ENCODE peak calls at places on chromosomes 16 and 17, in five cellular contexts. B, S, Q, H and R are unnamed samples. For H3K4me1, the result is how much of the 10 kb centered on the place peaks cover.

GRCh38 chr16:67966549-67967182 is 1.8 kb downstream of the SLC12A4 start:
- DNase-seq in B (no peak), S (peak), Q (peak), H (no peak), R (peak)

GRCh38 chr17:19948100-19948943 is 29.3 kb downstream of the AKAP10 start:
- DNase-seq in B (no peak), S (no peak), Q (no peak), H (no peak), R (no peak)

GRCh38 chr16:50006954-50007353 is 18.1 kb upstream of the CNEP1R1 start:
- DNase-seq in B (no peak), S (no peak), Q (no peak), H (no peak), R (no peak)

GRCh38 chr17:65100316-65101140 is 36.6 kb upstream of the RGS9 start:
- DNase-seq in B (peak), S (peak), Q (peak), H (peak), R (peak)

GRCh38 chr17:55762086-55762858 is 11.4 kb downstream of the PCTP start:
- DNase-seq in B (no peak), S (no peak), Q (no peak), H (no peak), R (no peak)

GRCh38 chr16:82088483-82088882 is 53.4 kb downstream of the HSD17B2 start:
- DNase-seq in B (no peak), S (no peak), Q (no peak), H (no peak), R (no peak)

GRCh38 chr17:75875182-75875939 is 3.0 kb downstream of the TRIM47 start:
- DNase-seq in B (no peak), S (peak), Q (no peak), H (no peak), R (no peak)

GRCh38 chr16:89925596-89926079 is 2.5 kb downstream of the TUBB3 start:
- DNase-seq in B (peak), S (no peak), Q (peak), H (no peak), R (no peak)

GRCh38 chr16:81405702-81406113 is 38.9 kb upstream of the CMIP start:
- DNase-seq in B (no peak), S (no peak), Q (peak), H (no peak), R (no peak)

GRCh38 chr17:60390881-60391418 is 983 bp downstream of the USP32 start:
- DNase-seq in B (peak), S (no peak), Q (no peak), H (peak), R (no peak)

GRCh38 chr16:89921699-89922476 is 1.3 kb upstream of the TUBB3 start:
- DNase-seq in B (peak), S (peak), Q (peak), H (no peak), R (peak)

GRCh38 chr17:82098939-82099765 is 1.1 kb upstream of the FASN start:
- DNase-seq in B (no peak), S (peak), Q (peak), H (peak), R (no peak)

GRCh38 chr16:11094075-11094593 is 149.8 kb downstream of the CLEC16A start:
- DNase-seq in B (no peak), S (no peak), Q (no peak), H (no peak), R (no peak)

GRCh38 chr17:80785477-80786178 is 206.0 kb upstream of the CHMP6 start:
- DNase-seq in B (no peak), S (no peak), Q (no peak), H (peak), R (no peak)

GRCh38 chr17:49035470-49036269 is 38.5 kb downstream of the IGF2BP1 start:
- DNase-seq in B (peak), S (no peak), Q (peak), H (no peak), R (peak)

GRCh38 chr17:379531-380200 is 27.1 kb upstream of the RPH3AL start:
- DNase-seq in B (no peak), S (no peak), Q (no peak), H (no peak), R (no peak)

GRCh38 chr16:69408451-69408850 is 16.0 kb upstream of the CYB5B start:
- DNase-seq in B (no peak), S (peak), Q (no peak), H (no peak), R (no peak)

GRCh38 chr17:81221371-81221841 is 1.4 kb downstream of the CEP131 start:
- DNase-seq in B (no peak), S (no peak), Q (peak), H (no peak), R (no peak)

GRCh38 chr16:58384437-58385055 is 7.7 kb upstream of the GINS3 start:
- DNase-seq in B (no peak), S (no peak), Q (no peak), H (no peak), R (no peak)

GRCh38 chr17:4899341-4900230 is at the start of gene C17orf107:
- DNase-seq in B (no peak), S (peak), Q (peak), H (peak), R (peak)

GRCh38 chr17:28865946-28866752 is 11.3 kb downstream of the ERAL1 start:
- DNase-seq in B (no peak), S (no peak), Q (no peak), H (no peak), R (no peak)

GRCh38 chr17:50053654-50053960 is 2.3 kb upstream of the ITGA3 start:
- DNase-seq in B (no peak), S (no peak), Q (no peak), H (no peak), R (no peak)

GRCh38 chr16:71807905-71808592 is 585 bp downstream of the AP1G1 start:
- DNase-seq in B (peak), S (peak), Q (peak), H (no peak), R (no peak)

GRCh38 chr17:37607637-37608368 is 1.4 kb downstream of the SYNRG start:
- DNase-seq in B (no peak), S (no peak), Q (no peak), H (peak), R (no peak)

GRCh38 chr17:40309938-40310510 is 1.0 kb downstream of the RARA start:
- DNase-seq in B (peak), S (peak), Q (no peak), H (no peak), R (no peak)

GRCh38 chr17:31249742-31250141 is 47.3 kb downstream of the OMG start:
- DNase-seq in B (no peak), S (no peak), Q (peak), H (no peak), R (no peak)

GRCh38 chr17:28227278-28228108 is 91.5 kb upstream of the TMEM97 start:
- DNase-seq in B (peak), S (no peak), Q (peak), H (no peak), R (no peak)

GRCh38 chr17:28272166-28272565 is 46.8 kb upstream of the TMEM97 start:
- DNase-seq in B (no peak), S (no peak), Q (no peak), H (no peak), R (no peak)

GRCh38 chr16:67188798-67189197 is 1.1 kb downstream of the EXOC3L1 start:
- DNase-seq in B (no peak), S (no peak), Q (no peak), H (no peak), R (no peak)

DNA sequence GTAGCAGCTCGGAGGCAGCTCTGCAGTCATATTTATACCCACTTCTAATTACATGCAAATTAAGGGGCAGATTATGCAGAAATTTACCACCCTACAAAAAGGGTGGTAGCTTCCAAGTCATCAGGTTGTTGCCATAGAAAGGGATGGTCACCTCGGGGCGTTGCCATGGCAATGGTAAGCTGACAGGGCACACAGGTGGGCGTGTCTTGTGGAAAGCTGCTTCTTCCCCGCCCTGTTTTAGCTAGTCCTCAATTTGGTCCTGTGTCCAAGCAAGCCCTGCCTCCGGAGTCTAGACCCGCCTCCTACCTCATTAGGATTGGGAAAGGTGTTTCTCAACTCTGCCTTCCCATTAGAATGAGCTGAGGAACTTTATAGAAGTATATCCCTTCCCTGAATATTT is 98.7 kb downstream of the HS3ST2 start:
- DNase-seq in B (no peak), S (no peak), Q (peak), H (no peak), R (no peak)
- H3K4me1 ChIP-seq in B (under half), S (under half), Q (under half), H (under half), R (under half)

GRCh38 chr17:2195729-2196128 is 107.9 kb downstream of the SMG6 start:
- DNase-seq in B (no peak), S (no peak), Q (no peak), H (no peak), R (no peak)

GRCh38 chr17:2202302-2202995 is 101.1 kb downstream of the SMG6 start:
- DNase-seq in B (no peak), S (no peak), Q (no peak), H (no peak), R (no peak)

GRCh38 chr17:2194778-2195417 is 108.7 kb downstream of the SMG6 start:
- DNase-seq in B (no peak), S (no peak), Q (peak), H (no peak), R (no peak)

GRCh38 chr17:2197271-2197670 is 106.3 kb downstream of the SMG6 start:
- DNase-seq in B (no peak), S (no peak), Q (no peak), H (no peak), R (no peak)

GRCh38 chr17:2198917-2199316 is 104.7 kb downstream of the SMG6 start:
- DNase-seq in B (no peak), S (no peak), Q (no peak), H (no peak), R (no peak)
- H3K4me1 ChIP-seq in B (under half), S (under half), Q (under half), H (under half), R (under half)

GRCh38 chr17:45311406-45311761 is 5.4 kb downstream of the MAP3K14 start:
- DNase-seq in B (peak), S (no peak), Q (no peak), H (no peak), R (no peak)
- H3K4me1 ChIP-seq in B (under half), S (half or more), Q (under half), H (half or more), R (half or more)

GRCh38 chr16:83272201-83272600 is 535.6 kb upstream of the HSBP1 start:
- DNase-seq in B (no peak), S (no peak), Q (no peak), H (no peak), R (no peak)

GRCh38 chr16:83269541-83269940 is 538.2 kb upstream of the HSBP1 start:
- DNase-seq in B (no peak), S (no peak), Q (no peak), H (no peak), R (no peak)

GRCh38 chr16:83270640-83271039 is 537.1 kb upstream of the HSBP1 start:
- DNase-seq in B (no peak), S (no peak), Q (no peak), H (no peak), R (no peak)

GRCh38 chr16:83272843-83273242 is 534.9 kb upstream of the HSBP1 start:
- DNase-seq in B (no peak), S (no peak), Q (no peak), H (no peak), R (no peak)

GRCh38 chr16:83271123-83271522 is 536.7 kb upstream of the HSBP1 start:
- DNase-seq in B (no peak), S (no peak), Q (no peak), H (no peak), R (no peak)
- H3K4me1 ChIP-seq in B (under half), S (under half), Q (under half), H (under half), R (under half)

GRCh38 chr16:84742561-84743200 is 42.9 kb downstream of the USP10 start:
- DNase-seq in B (no peak), S (no peak), Q (no peak), H (no peak), R (no peak)

GRCh38 chr16:84749815-84750214 is 50.0 kb downstream of the USP10 start:
- DNase-seq in B (no peak), S (no peak), Q (no peak), H (no peak), R (no peak)

GRCh38 chr16:84749072-84749471 is 49.3 kb downstream of the USP10 start:
- DNase-seq in B (no peak), S (no peak), Q (no peak), H (no peak), R (no peak)

GRCh38 chr16:84746875-84747274 is 47.1 kb downstream of the USP10 start:
- DNase-seq in B (no peak), S (no peak), Q (peak), H (no peak), R (no peak)

GRCh38 chr16:84746231-84746630 is 46.4 kb downstream of the USP10 start:
- DNase-seq in B (no peak), S (no peak), Q (no peak), H (no peak), R (no peak)
- H3K4me1 ChIP-seq in B (under half), S (under half), Q (under half), H (under half), R (under half)

GRCh38 chr17:47813077-47813476 is 8.5 kb downstream of the OSBPL7 start:
- DNase-seq in B (no peak), S (no peak), Q (no peak), H (no peak), R (no peak)
- H3K4me1 ChIP-seq in B (under half), S (under half), Q (under half), H (under half), R (under half)